ENCODE peak calls at places on chromosomes 4 and X, in six cellular contexts. B, Z, C, U, G and S are unnamed samples.

GRCh38 chr4:25513814-25514213 is 136.8 kb downstream of the ANAPC4 start:
- DNase-seq in B (no peak), Z (no peak), C (no peak), U (no peak), G (no peak), S (no peak)

GRCh38 chr4:89929425-89930272 is 35.0 kb downstream of the MMRN1 start:
- DNase-seq in B (no peak), Z (no peak), C (no peak), U (no peak), G (no peak), S (no peak)

GRCh38 chr4:15493411-15493810 is 23.7 kb downstream of the CC2D2A start:
- DNase-seq in B (no peak), Z (no peak), C (no peak), U (peak), G (no peak), S (no peak)

GRCh38 chr4:54077812-54078211 is 13.4 kb upstream of the CHIC2 start:
- DNase-seq in B (no peak), Z (no peak), C (no peak), U (no peak), G (no peak), S (no peak)

GRCh38 chr4:134777626-134778025 is 576.0 kb upstream of the PABPC4L start:
- DNase-seq in B (no peak), Z (no peak), C (no peak), U (peak), G (no peak), S (no peak)

GRCh38 chr4:65033899-65034298 is 624.6 kb upstream of the TECRL start:
- DNase-seq in B (no peak), Z (no peak), C (no peak), U (no peak), G (no peak), S (no peak)

GRCh38 chr4:184805462-184806245 is 20.1 kb downstream of the ACSL1 start:
- DNase-seq in B (peak), Z (peak), C (peak), U (peak), G (no peak), S (no peak)

GRCh38 chr4:169283114-169283509 is 12.4 kb upstream of the SH3RF1 start:
- DNase-seq in B (no peak), Z (no peak), C (no peak), U (no peak), G (no peak), S (no peak)

GRCh38 chrX:132463411-132463810 is 25.4 kb downstream of the MBNL3 start:
- DNase-seq in B (no peak), Z (no peak), C (no peak), U (peak), G (no peak), S (no peak)

GRCh38 chr4:88211473-88212252 is 53.2 kb upstream of the ABCG2 start:
- DNase-seq in B (peak), Z (no peak), C (no peak), U (peak), G (peak), S (no peak)

GRCh38 chrX:17737707-17738001 is 361 bp downstream of the SCML1 start:
- DNase-seq in B (no peak), Z (no peak), C (no peak), U (peak), G (no peak), S (no peak)

GRCh38 chr4:57550143-57550542 is 440.0 kb upstream of the IGFBP7 start:
- DNase-seq in B (no peak), Z (no peak), C (no peak), U (no peak), G (no peak), S (no peak)

GRCh38 chrX:34655496-34656258 is 1.4 kb downstream of the TMEM47 start:
- DNase-seq in B (no peak), Z (no peak), C (no peak), U (no peak), G (peak), S (no peak)

GRCh38 chr4:106898621-106899230 is 137.4 kb downstream of the DKK2 start:
- DNase-seq in B (no peak), Z (no peak), C (no peak), U (peak), G (peak), S (no peak)